ENCODE peak calls at places on chromosomes 4 and X, in nine cellular contexts. M, D, K, G, A, E, X, F and P are unnamed samples.

GRCh38 chrX:132023896-132024386 is 839 bp downstream of the STK26 start:
- DNase-seq in F (peak), X (no peak), E (no peak), D (no peak), G (peak), K (peak), A (peak), M (no peak), P (no peak)

GRCh38 chr4:3252480-3252828 is 3.5 kb downstream of the MSANTD1 start:
- DNase-seq in E (no peak), D (no peak), X (no peak), G (no peak), F (peak), A (no peak), M (no peak), K (no peak), P (no peak)

GRCh38 chr4:2923141-2923551 is 40.1 kb downstream of the NOP14 start:
- DNase-seq in M (no peak), E (no peak), X (peak), A (no peak), G (peak), F (no peak), D (no peak), K (no peak), P (no peak)

GRCh38 chrX:96425204-96425603 is 259.4 kb upstream of the DIAPH2 start:
- DNase-seq in M (no peak), G (no peak), E (no peak), K (no peak), D (no peak), A (no peak), F (no peak), X (no peak), P (no peak)

GRCh38 chrX:39491548-39492297 is 606.0 kb downstream of the BCOR start:
- DNase-seq in G (no peak), K (peak), E (no peak), M (no peak), F (no peak), D (no peak), X (no peak), A (peak), P (no peak)

GRCh38 chr4:39469429-39470077 is 10.7 kb downstream of the LIAS start:
- DNase-seq in X (peak), D (peak), G (no peak), A (no peak), E (peak), F (no peak), M (peak), K (no peak), P (peak)

GRCh38 chrX:43688586-43688985 is 32.5 kb downstream of the MAOA start:
- DNase-seq in X (no peak), G (no peak), M (no peak), F (no peak), A (no peak), E (no peak), D (no peak), K (no peak), P (no peak)

GRCh38 chr4:75514949-75515612 is 808 bp downstream of the THAP6 start:
- DNase-seq in G (no peak), X (no peak), K (peak), A (peak), M (no peak), D (no peak), F (no peak), E (no peak), P (no peak)

GRCh38 chrX:21758488-21758887 is 572 bp upstream of the SMPX start:
- DNase-seq in E (no peak), X (no peak), G (no peak), D (no peak), M (no peak), K (no peak), F (no peak), A (no peak), P (no peak)

GRCh38 chrX:26845051-26845450 is 618.1 kb downstream of the PPP4R3C start:
- DNase-seq in G (no peak), E (peak), A (no peak), X (no peak), D (no peak), F (no peak), K (no peak), M (no peak), P (no peak)

GRCh38 chrX:30283456-30284200 is 25.6 kb downstream of the NR0B1 start:
- DNase-seq in X (peak), D (peak), E (peak), F (no peak), M (no peak), G (no peak), K (no peak), A (no peak), P (peak)

GRCh38 chrX:30489323-30489722 is 88.2 kb downstream of the TASL start:
- DNase-seq in X (peak), A (no peak), M (no peak), E (peak), K (no peak), D (no peak), G (no peak), F (no peak), P (no peak)

GRCh38 chrX:85611926-85612325 is 232.5 kb upstream of the POF1B start:
- DNase-seq in G (no peak), E (peak), X (peak), A (no peak), D (no peak), K (no peak), M (no peak), F (no peak), P (no peak)

GRCh38 chrX:105515561-105515960 is 295.1 kb upstream of the TEX13A start:
- DNase-seq in X (no peak), G (no peak), F (no peak), A (no peak), M (no peak), D (no peak), E (no peak), K (no peak), P (no peak)

GRCh38 chr4:15675363-15675762 is 6.3 kb upstream of the FAM200B start:
- DNase-seq in G (no peak), F (no peak), M (no peak), E (no peak), X (no peak), D (no peak), K (no peak), A (no peak), P (no peak)

GRCh38 chr4:128288689-128289106 is 1.1 kb upstream of the PGRMC2 start:
- DNase-seq in A (no peak), D (no peak), K (peak), E (no peak), G (no peak), F (no peak), M (no peak), X (peak), P (peak)